ENCODE peak calls at places on chromosomes 16 and 17, in nine cellular contexts. H is right lobe of liver; Y is cardiac muscle cell; R is keratinocyte; M is AG04450; T is CD4-positive, alpha-beta T cell; G is stomach; B is mammary epithelial cell; C is left lung. I is an unnamed sample.

GRCh38 chr17:71022758-71023157 is 853.4 kb downstream of the KCNJ2 start:
- DNase-seq in T (no peak), B (no peak), Y (no peak), R (no peak), C (no peak), M (no peak), G (no peak), H (no peak), I (no peak)

GRCh38 chr17:62674363-62674739 is 46.9 kb downstream of the MRC2 start:
- DNase-seq in H (no peak), C (no peak), Y (no peak), G (no peak), R (no peak), T (no peak), M (no peak), B (no peak), I (no peak)

GRCh38 chr17:35164716-35165115 is 17.1 kb downstream of the UNC45B start:
- DNase-seq in H (no peak), G (no peak), B (no peak), C (no peak), M (no peak), T (no peak), R (no peak), Y (no peak), I (no peak)

GRCh38 chr16:65315004-65315398 is 193.1 kb upstream of the CDH11 start:
- DNase-seq in R (no peak), Y (peak), T (no peak), H (no peak), B (no peak), G (no peak), C (peak), M (no peak), I (no peak)

GRCh38 chr17:37849617-37849972 is 74.6 kb upstream of the TBC1D3K start:
- DNase-seq in G (no peak), R (no peak), M (no peak), C (no peak), Y (no peak), B (no peak), T (no peak), H (no peak), I (no peak)

GRCh38 chr17:62888148-62888547 is 77.9 kb upstream of the TANC2 start:
- DNase-seq in R (no peak), H (no peak), B (peak), C (no peak), Y (no peak), M (no peak), T (no peak), G (no peak), I (no peak)

GRCh38 chr16:67976205-67976604 is 4.1 kb downstream of the DPEP3 start:
- DNase-seq in C (no peak), B (no peak), T (no peak), M (no peak), R (no peak), H (no peak), G (no peak), Y (no peak), I (no peak)

GRCh38 chr17:42253601-42254000 is 22.6 kb downstream of the STAT5B start:
- DNase-seq in M (no peak), H (no peak), Y (no peak), C (no peak), G (no peak), R (no peak), B (no peak), T (no peak), I (no peak)

GRCh38 chr16:68985855-68986254 is 119.6 kb upstream of the HAS3 start:
- DNase-seq in R (peak), M (peak), G (no peak), Y (peak), C (no peak), B (peak), H (no peak), T (no peak), I (no peak)

GRCh38 chr17:42104264-42104663 is 6.0 kb upstream of the ZNF385C start:
- DNase-seq in C (no peak), H (no peak), R (no peak), G (no peak), B (no peak), M (no peak), T (no peak), Y (no peak), I (no peak)

GRCh38 chr17:27473748-27474609 is 17.7 kb downstream of the KSR1 start:
- DNase-seq in Y (peak), G (peak), T (peak), H (no peak), B (no peak), M (no peak), R (no peak), C (no peak), I (peak)

GRCh38 chr17:70021726-70022125 is 53.3 kb upstream of the KCNJ16 start:
- DNase-seq in M (no peak), R (no peak), G (no peak), Y (no peak), B (no peak), C (no peak), T (no peak), H (no peak), I (no peak)

GRCh38 chr16:69514366-69514765 is 51.4 kb upstream of the NFAT5 start:
- DNase-seq in G (no peak), H (no peak), R (no peak), C (no peak), Y (no peak), M (no peak), T (no peak), B (peak), I (peak)

GRCh38 chr17:68766640-68767039 is 165.5 kb upstream of the FAM20A start:
- DNase-seq in Y (no peak), T (no peak), B (no peak), M (no peak), R (no peak), G (no peak), H (no peak), C (no peak), I (no peak)

GRCh38 chr17:76996741-76997694 is 128.8 kb downstream of the MGAT5B start:
- DNase-seq in M (no peak), Y (no peak), H (no peak), G (no peak), R (no peak), T (no peak), C (no peak), B (no peak), I (no peak)

GRCh38 chr17:2412561-2413021 is 11.7 kb upstream of the MNT start:
- DNase-seq in R (no peak), B (no peak), G (no peak), C (no peak), Y (peak), T (no peak), M (no peak), H (no peak), I (no peak)

GRCh38 chr16:30142672-30143346 is 19.8 kb upstream of the MAPK3 start:
- DNase-seq in B (no peak), R (no peak), G (no peak), Y (no peak), M (no peak), T (no peak), H (no peak), C (no peak), I (peak)

GRCh38 chr16:72173997-72174396 is 2.0 kb upstream of the PMFBP1 start:
- DNase-seq in C (no peak), Y (no peak), M (no peak), R (no peak), G (no peak), B (peak), T (no peak), H (no peak), I (no peak)

GRCh38 chr16:66275795-66276428 is 90.6 kb upstream of the CDH5 start:
- DNase-seq in C (no peak), Y (peak), H (peak), G (peak), T (no peak), R (peak), B (peak), M (no peak), I (no peak)

GRCh38 chr16:67447508-67448076 is 16.7 kb downstream of the HSD11B2 start:
- DNase-seq in B (no peak), G (peak), R (no peak), H (peak), C (no peak), T (peak), M (peak), Y (peak), I (peak)

GRCh38 chr17:5049314-5049819 is 14.1 kb upstream of the SLC52A1 start:
- DNase-seq in M (no peak), C (no peak), B (no peak), H (no peak), G (peak), R (no peak), Y (no peak), T (peak), I (no peak)

GRCh38 chr16:50464325-50465290 is 83.6 kb upstream of the NKD1 start:
- DNase-seq in R (no peak), G (no peak), Y (no peak), C (no peak), T (no peak), H (peak), M (no peak), B (no peak), I (no peak)

GRCh38 chr17:54967621-54968258 is 714 bp downstream of the COX11 start:
- DNase-seq in G (no peak), M (no peak), T (peak), C (no peak), B (peak), H (peak), Y (peak), R (no peak), I (no peak)

GRCh38 chr16:30009085-30009862 is 1.6 kb downstream of the DOC2A start:
- DNase-seq in T (no peak), H (no peak), Y (no peak), G (no peak), R (no peak), C (no peak), B (no peak), M (no peak), I (no peak)

GRCh38 chr17:44212507-44213402 is 6.7 kb downstream of the UBTF start:
- DNase-seq in B (no peak), R (no peak), T (no peak), M (no peak), G (no peak), C (no peak), Y (no peak), H (no peak), I (no peak)

GRCh38 chr16:56539667-56540066 is 19.8 kb upstream of the BBS2 start:
- DNase-seq in H (no peak), B (no peak), R (no peak), C (no peak), M (no peak), Y (no peak), T (no peak), G (no peak), I (no peak)

GRCh38 chr17:6456914-6457687 is 12.8 kb downstream of the PIMREG start:
- DNase-seq in B (peak), Y (peak), G (peak), T (no peak), C (no peak), H (no peak), M (no peak), R (no peak), I (no peak)

GRCh38 chr16:86667035-86667434 is 88.7 kb downstream of the FOXL1 start:
- DNase-seq in C (no peak), H (no peak), Y (no peak), B (no peak), R (no peak), T (no peak), G (no peak), M (no peak), I (no peak)

GRCh38 chr17:46192484-46193245 is 564 bp downstream of the KANSL1 start:
- DNase-seq in H (peak), R (no peak), T (peak), Y (peak), G (peak), B (peak), M (no peak), C (peak), I (peak)

GRCh38 chr16:20811889-20812439 is 5.6 kb downstream of the REXO5 start:
- DNase-seq in R (no peak), H (no peak), M (no peak), B (no peak), T (no peak), Y (no peak), C (no peak), G (no peak), I (no peak)

GRCh38 chr16:10806698-10807097 is 11.9 kb downstream of the TVP23A start:
- DNase-seq in H (no peak), C (no peak), B (no peak), G (no peak), M (no peak), R (no peak), Y (no peak), T (no peak), I (peak)

GRCh38 chr16:87310610-87311009 is 6.6 kb downstream of the C16orf95 start:
- DNase-seq in M (no peak), C (peak), T (no peak), G (no peak), H (no peak), Y (no peak), R (no peak), B (no peak), I (no peak)

GRCh38 chr16:55055262-55055661 is 124.6 kb downstream of the IRX5 start:
- DNase-seq in G (no peak), R (no peak), T (no peak), H (no peak), C (no peak), Y (no peak), M (no peak), B (no peak), I (no peak)

GRCh38 chr16:27721548-27722265 is 171.8 kb downstream of the KATNIP start:
- DNase-seq in M (peak), B (no peak), H (no peak), R (no peak), T (no peak), G (peak), C (no peak), Y (peak), I (no peak)

GRCh38 chr16:28596115-28596630 is 677 bp downstream of the SULT1A2 start:
- DNase-seq in G (no peak), M (no peak), B (no peak), C (no peak), H (peak), Y (peak), R (no peak), T (no peak), I (no peak)

GRCh38 chr16:80974649-80975376 is 31.9 kb downstream of the CMC2 start:
- DNase-seq in C (no peak), H (peak), R (no peak), G (no peak), B (no peak), T (no peak), M (no peak), Y (no peak), I (no peak)

GRCh38 chr17:4721203-4722135 is 9.8 kb upstream of the MED11 start:
- DNase-seq in G (peak), C (peak), H (peak), T (no peak), B (no peak), Y (peak), R (no peak), M (no peak), I (peak)

GRCh38 chr16:27382187-27382855 is 19.7 kb upstream of the IL21R start:
- DNase-seq in M (no peak), R (no peak), C (peak), G (peak), B (no peak), T (no peak), H (no peak), Y (no peak), I (no peak)

DNA sequence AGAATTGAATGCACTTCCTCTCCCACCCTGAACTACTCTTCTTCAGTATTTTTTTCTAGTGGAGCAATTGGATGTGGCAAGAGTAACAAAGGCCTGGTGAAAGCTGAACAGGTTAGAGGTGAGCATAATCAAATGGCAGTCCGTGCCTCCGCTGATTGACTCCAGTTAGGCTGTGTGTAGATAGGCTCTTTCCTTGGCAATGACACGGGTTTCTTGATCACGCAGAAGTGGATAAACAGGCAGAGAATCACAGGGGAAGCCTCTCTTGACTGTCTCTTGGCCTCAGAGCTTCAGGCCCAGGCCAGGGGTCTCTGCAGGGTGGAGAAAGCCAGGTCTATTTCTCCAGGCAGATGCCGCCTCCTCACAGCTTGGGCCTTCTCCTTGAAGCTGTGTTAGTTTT is 4.2 kb downstream of the CD300LB start:
- DNase-seq in R (no peak), M (no peak), C (no peak), G (no peak), T (no peak), H (peak), B (no peak), Y (no peak), I (no peak)
- TF ChIP-seq CTCF in R (no peak), M (no peak), C (no peak), G (no peak), T (no peak), H (no peak), B (no peak), Y (no peak), I (no peak)

GRCh38 chr16:70691223-70692129 is 5.6 kb upstream of the MTSS2 start:
- DNase-seq in T (no peak), H (no peak), Y (peak), B (no peak), M (peak), G (peak), R (no peak), C (peak), I (no peak)
- H3K27ac ChIP-seq in T (no peak), H (peak), Y (peak), B (no peak), M (peak), G (peak), R (no peak), C (peak), I (no peak)

DNA sequence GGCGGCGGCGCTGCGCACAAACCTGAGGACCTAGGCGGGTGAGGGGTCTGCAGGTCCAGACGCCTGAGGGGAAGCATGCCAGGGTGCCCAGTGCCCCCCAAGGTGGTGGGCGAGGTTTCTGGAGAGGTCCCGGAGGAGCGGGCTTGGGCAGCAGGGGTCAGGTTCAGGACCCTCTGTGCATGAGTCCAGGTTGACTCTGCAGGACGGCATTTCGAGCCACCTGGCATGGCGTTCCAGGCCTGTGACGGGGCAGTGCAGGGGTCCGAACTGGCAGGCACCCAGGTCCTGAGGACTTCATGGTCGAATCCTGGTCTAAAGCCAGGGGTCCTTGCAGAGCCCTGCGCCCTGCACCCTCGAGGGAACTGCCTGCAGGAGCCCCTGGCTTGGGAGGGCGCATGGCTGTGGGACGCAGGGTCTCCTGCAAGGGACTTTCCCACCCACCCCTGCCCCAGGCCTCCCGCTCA is 3.5 kb downstream of the SLC16A3 start:
- DNase-seq in G (no peak), B (no peak), H (peak), Y (no peak), R (no peak), T (no peak), M (no peak), C (no peak), I (peak)
- TF ChIP-seq CTCF in G (no peak), B (no peak), H (no peak), Y (no peak), R (no peak), T (no peak), M (no peak), C (no peak), I (no peak)

DNA sequence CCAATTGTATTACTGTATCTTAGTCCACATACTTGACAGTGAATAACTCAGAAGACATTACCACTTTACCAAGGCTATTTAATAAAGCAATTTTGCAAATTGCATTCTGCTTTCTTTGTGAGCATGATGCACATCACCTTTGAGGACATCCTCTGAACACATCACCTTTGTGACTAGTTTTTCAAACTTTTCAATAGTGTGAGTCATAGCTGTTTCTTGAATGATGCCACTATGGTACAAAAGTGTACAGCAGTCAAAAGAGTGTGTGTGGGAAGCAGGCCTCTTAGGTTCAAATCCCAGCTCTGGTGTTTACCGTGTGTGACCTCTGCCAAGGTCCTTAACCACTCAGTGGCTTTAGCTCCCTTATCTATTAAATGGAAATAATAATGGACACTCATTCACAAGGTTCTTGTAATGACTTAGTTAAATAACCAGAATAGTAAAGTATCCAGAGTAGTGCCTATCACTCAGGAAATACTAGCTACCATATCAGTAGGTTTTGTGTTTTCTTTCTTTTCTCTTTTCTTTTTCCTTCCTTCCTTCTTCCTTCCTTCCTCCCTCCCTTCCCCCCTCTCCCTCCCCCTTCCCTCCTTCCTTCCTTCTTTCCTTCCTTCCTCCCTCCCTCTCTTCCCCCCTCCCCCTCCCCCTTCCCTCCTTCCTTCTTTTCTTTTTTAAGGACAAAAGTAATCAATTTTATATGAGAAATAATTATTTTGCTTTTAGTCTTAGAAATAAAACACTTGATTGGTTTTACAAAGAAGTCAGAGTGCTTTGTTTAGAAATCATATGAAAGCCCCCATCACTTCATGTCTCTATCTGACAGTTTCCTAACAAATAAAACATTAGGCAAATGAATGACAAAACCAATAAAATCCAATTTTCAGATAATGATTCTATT is 178.9 kb downstream of the MYO1D start:
- DNase-seq in G (no peak), H (no peak), R (peak), Y (no peak), T (no peak), B (peak), C (no peak), M (no peak), I (no peak)
- H3K27ac ChIP-seq in G (no peak), H (no peak), R (no peak), Y (no peak), T (no peak), B (no peak), C (no peak), M (no peak), I (no peak)

I was measured in HL-60.